ENCODE peak calls at places on chromosomes 5 and 9, in four cellular contexts. One of them, this sample, is unnamed.

GRCh38 chr9:134683714-134684374 is 42.2 kb downstream of the COL5A1 start:
- DNase-seq in gastrocnemius medialis: no peak
- DNase-seq in AG10803: peak
- DNase-seq in breast epithelium: no peak
- DNase-seq in this sample: no peak

GRCh38 chr5:73437126-73438047 is 11.2 kb downstream of the FOXD1 start:
- DNase-seq in AG10803: peak
- DNase-seq in breast epithelium: no peak
- DNase-seq in gastrocnemius medialis: no peak
- DNase-seq in this sample: no peak

GRCh38 chr5:53893626-53894025 is 333.2 kb downstream of the NDUFS4 start:
- DNase-seq in AG10803: no peak
- DNase-seq in gastrocnemius medialis: no peak
- DNase-seq in breast epithelium: no peak
- DNase-seq in this sample: no peak

GRCh38 chr9:128355451-128355850 is 15.1 kb downstream of the SLC27A4 start:
- DNase-seq in gastrocnemius medialis: no peak
- DNase-seq in AG10803: no peak
- DNase-seq in breast epithelium: no peak
- DNase-seq in this sample: no peak

GRCh38 chr5:58462623-58463230 is 2.8 kb upstream of the PLK2 start:
- DNase-seq in breast epithelium: no peak
- DNase-seq in gastrocnemius medialis: no peak
- DNase-seq in AG10803: peak
- DNase-seq in this sample: peak

GRCh38 chr9:78029601-78030552 is 1.7 kb downstream of the GNAQ start:
- DNase-seq in AG10803: peak
- DNase-seq in breast epithelium: no peak
- DNase-seq in gastrocnemius medialis: peak
- DNase-seq in this sample: peak

GRCh38 chr5:176529116-176529823 is 7.9 kb downstream of the RNF44 start:
- DNase-seq in breast epithelium: no peak
- DNase-seq in AG10803: no peak
- DNase-seq in gastrocnemius medialis: no peak
- DNase-seq in this sample: no peak

GRCh38 chr5:54285573-54286124 is 24.7 kb downstream of the ARL15 start:
- DNase-seq in breast epithelium: no peak
- DNase-seq in AG10803: no peak
- DNase-seq in gastrocnemius medialis: no peak
- DNase-seq in this sample: no peak

GRCh38 chr5:93208156-93208895 is 372.7 kb downstream of the NR2F1-AS1 start:
- DNase-seq in gastrocnemius medialis: no peak
- DNase-seq in breast epithelium: no peak
- DNase-seq in AG10803: peak
- DNase-seq in this sample: no peak

GRCh38 chr5:125093776-125094175 is 347.3 kb upstream of the ZNF608 start:
- DNase-seq in gastrocnemius medialis: no peak
- DNase-seq in breast epithelium: no peak
- DNase-seq in AG10803: peak
- DNase-seq in this sample: peak

GRCh38 chr5:42812620-42813019 is 928 bp upstream of the SELENOP start:
- DNase-seq in gastrocnemius medialis: no peak
- DNase-seq in AG10803: no peak
- DNase-seq in breast epithelium: no peak
- DNase-seq in this sample: no peak

GRCh38 chr9:99513441-99514112 is 291.5 kb downstream of the SEC61B start:
- DNase-seq in breast epithelium: no peak
- DNase-seq in AG10803: no peak
- DNase-seq in gastrocnemius medialis: no peak
- DNase-seq in this sample: no peak

GRCh38 chr5:81068063-81068462 is 107.9 kb downstream of the RASGRF2 start:
- DNase-seq in gastrocnemius medialis: no peak
- DNase-seq in breast epithelium: no peak
- DNase-seq in AG10803: no peak
- DNase-seq in this sample: peak

GRCh38 chr9:126337690-126338426 is 11.2 kb downstream of the MVB12B start:
- DNase-seq in breast epithelium: no peak
- DNase-seq in AG10803: no peak
- DNase-seq in gastrocnemius medialis: peak
- DNase-seq in this sample: no peak

GRCh38 chr5:137631453-137631852 is 104.4 kb downstream of the KLHL3 start:
- DNase-seq in breast epithelium: no peak
- DNase-seq in AG10803: no peak
- DNase-seq in gastrocnemius medialis: no peak
- DNase-seq in this sample: no peak

GRCh38 chr9:105187781-105188180 is 56.7 kb upstream of the SLC44A1 start:
- DNase-seq in breast epithelium: no peak
- DNase-seq in gastrocnemius medialis: no peak
- DNase-seq in AG10803: peak
- DNase-seq in this sample: peak

GRCh38 chr9:89996717-89997116 is 391.9 kb downstream of the GADD45G start:
- DNase-seq in AG10803: no peak
- DNase-seq in gastrocnemius medialis: no peak
- DNase-seq in breast epithelium: no peak
- DNase-seq in this sample: no peak

GRCh38 chr9:127862075-127863011 is 7.9 kb upstream of the ENG start:
- DNase-seq in AG10803: no peak
- DNase-seq in gastrocnemius medialis: peak
- DNase-seq in breast epithelium: peak
- DNase-seq in this sample: no peak

GRCh38 chr5:38154615-38155204 is 103.6 kb upstream of the EGFLAM start:
- DNase-seq in breast epithelium: no peak
- DNase-seq in gastrocnemius medialis: no peak
- DNase-seq in AG10803: no peak
- DNase-seq in this sample: no peak

GRCh38 chr9:120982851-120983250 is 56.3 kb upstream of the TRAF1 start:
- DNase-seq in gastrocnemius medialis: no peak
- DNase-seq in breast epithelium: no peak
- DNase-seq in AG10803: peak
- DNase-seq in this sample: peak

GRCh38 chr5:140142802-140143201 is 17.1 kb downstream of the IGIP start:
- DNase-seq in gastrocnemius medialis: no peak
- DNase-seq in breast epithelium: no peak
- DNase-seq in AG10803: no peak
- DNase-seq in this sample: no peak

GRCh38 chr9:125763373-125763772 is 16.2 kb downstream of the PBX3 start:
- DNase-seq in AG10803: no peak
- DNase-seq in breast epithelium: no peak
- DNase-seq in gastrocnemius medialis: no peak
- DNase-seq in this sample: peak

GRCh38 chr5:38060354-38060753 is 198.0 kb upstream of the EGFLAM start:
- DNase-seq in AG10803: peak
- DNase-seq in breast epithelium: no peak
- DNase-seq in gastrocnemius medialis: no peak
- DNase-seq in this sample: no peak

GRCh38 chr5:132363431-132364112 is 5.9 kb upstream of the SLC22A5 start:
- DNase-seq in breast epithelium: no peak
- DNase-seq in AG10803: peak
- DNase-seq in gastrocnemius medialis: peak
- DNase-seq in this sample: peak

GRCh38 chr5:93573627-93573974 is 7.4 kb downstream of the NR2F1-AS1 start:
- DNase-seq in breast epithelium: no peak
- DNase-seq in AG10803: no peak
- DNase-seq in gastrocnemius medialis: no peak
- DNase-seq in this sample: no peak

GRCh38 chr9:98709968-98710965 is 1.5 kb upstream of the GABBR2 start:
- DNase-seq in gastrocnemius medialis: no peak
- DNase-seq in breast epithelium: no peak
- DNase-seq in AG10803: peak
- DNase-seq in this sample: peak

GRCh38 chr5:142425286-142426065 is 100.7 kb upstream of the SPRY4 start:
- DNase-seq in gastrocnemius medialis: no peak
- DNase-seq in AG10803: peak
- DNase-seq in breast epithelium: no peak
- DNase-seq in this sample: no peak

GRCh38 chr5:108003178-108003577 is 332.4 kb upstream of the EFNA5 start:
- DNase-seq in breast epithelium: no peak
- DNase-seq in AG10803: peak
- DNase-seq in gastrocnemius medialis: no peak
- DNase-seq in this sample: peak

GRCh38 chr9:99560561-99560960 is 261.1 kb upstream of the NR4A3 start:
- DNase-seq in breast epithelium: no peak
- DNase-seq in gastrocnemius medialis: no peak
- DNase-seq in AG10803: no peak
- DNase-seq in this sample: no peak

GRCh38 chr5:57650360-57651069 is 167.9 kb upstream of the ACTBL2 start:
- DNase-seq in breast epithelium: no peak
- DNase-seq in AG10803: peak
- DNase-seq in gastrocnemius medialis: peak
- DNase-seq in this sample: peak

GRCh38 chr5:72092074-72092473 is 15.2 kb upstream of the MAP1B start:
- DNase-seq in gastrocnemius medialis: no peak
- DNase-seq in breast epithelium: no peak
- DNase-seq in AG10803: no peak
- DNase-seq in this sample: no peak

DNA sequence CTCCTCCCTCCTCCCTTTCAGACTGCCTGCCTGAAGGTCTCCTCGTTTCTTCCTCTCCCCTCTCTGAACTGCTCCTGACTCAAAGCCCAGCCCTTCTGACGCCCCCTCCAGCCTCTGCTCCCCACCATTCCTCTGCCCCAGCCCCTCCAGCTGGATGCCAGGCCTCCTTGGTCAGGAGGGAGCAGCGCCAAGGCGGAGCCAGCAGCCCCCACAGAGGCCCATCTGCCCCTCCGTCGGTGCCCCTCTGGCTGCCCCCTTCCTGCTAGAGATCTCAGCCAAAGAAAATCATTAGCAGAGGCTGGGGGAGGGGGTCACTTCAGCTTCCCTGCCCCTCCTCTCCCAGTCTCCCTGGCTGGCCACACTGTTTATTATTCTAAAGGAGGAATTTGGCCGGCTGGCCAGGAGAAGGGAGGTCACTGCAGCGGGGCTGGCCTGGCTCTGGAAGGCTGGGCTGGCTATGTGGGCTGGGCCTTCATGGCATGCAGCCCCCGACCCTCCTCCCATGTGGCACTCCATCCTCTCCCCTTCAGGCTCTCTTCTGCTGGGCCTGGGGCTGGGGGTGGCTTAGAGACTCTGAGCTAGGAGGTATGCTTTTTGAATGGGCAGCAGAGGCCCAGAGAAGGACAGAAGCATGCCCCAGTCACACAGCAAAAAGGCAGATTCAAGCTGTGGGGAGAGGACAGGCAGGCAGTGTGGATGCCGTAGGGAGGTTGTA is 16.9 kb downstream of the PDGFRB start:
- DNase-seq in breast epithelium: no peak
- DNase-seq in gastrocnemius medialis: no peak
- DNase-seq in AG10803: peak
- DNase-seq in this sample: peak
- H3K4me3 ChIP-seq in breast epithelium: no peak
- H3K4me3 ChIP-seq in gastrocnemius medialis: peak
- H3K4me3 ChIP-seq in AG10803: peak
- H3K4me3 ChIP-seq in this sample: no peak

DNA sequence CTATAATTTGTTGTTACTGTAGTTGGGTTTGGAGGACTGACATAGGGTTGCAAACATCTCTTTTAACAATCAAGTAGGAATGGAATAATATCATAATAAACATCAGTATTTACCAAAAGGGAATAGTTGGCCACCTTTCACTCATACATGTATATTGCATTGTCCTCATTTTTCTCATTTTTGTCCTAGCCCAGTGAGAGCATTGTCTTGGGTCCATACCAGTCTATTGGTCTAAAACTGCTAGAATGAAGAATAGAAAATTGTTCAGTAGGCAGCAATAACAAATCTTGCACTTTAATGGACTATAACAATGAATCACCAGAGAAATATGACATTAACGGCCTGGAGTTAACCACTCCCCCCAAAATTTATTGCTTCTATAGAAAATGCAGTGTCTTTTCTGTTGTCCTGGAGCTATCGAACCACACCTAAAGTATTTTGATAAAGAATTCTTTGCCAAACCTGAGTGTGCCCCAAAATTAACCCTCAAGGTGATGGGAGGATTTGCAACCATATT is 80.9 kb upstream of the IL33 start:
- DNase-seq in AG10803: peak
- DNase-seq in gastrocnemius medialis: no peak
- DNase-seq in breast epithelium: no peak
- DNase-seq in this sample: no peak
- TF ChIP-seq CTCF in AG10803: no peak
- TF ChIP-seq CTCF in gastrocnemius medialis: no peak
- TF ChIP-seq CTCF in breast epithelium: no peak
- TF ChIP-seq CTCF in this sample: no peak

GRCh38 chr9:34366365-34366764 is 10.3 kb downstream of the MYORG start:
- DNase-seq in breast epithelium: no peak
- DNase-seq in AG10803: no peak
- DNase-seq in gastrocnemius medialis: no peak
- DNase-seq in this sample: no peak
- H3K4me3 ChIP-seq in breast epithelium: no peak
- H3K4me3 ChIP-seq in AG10803: no peak
- H3K4me3 ChIP-seq in gastrocnemius medialis: no peak
- H3K4me3 ChIP-seq in this sample: no peak

DNA sequence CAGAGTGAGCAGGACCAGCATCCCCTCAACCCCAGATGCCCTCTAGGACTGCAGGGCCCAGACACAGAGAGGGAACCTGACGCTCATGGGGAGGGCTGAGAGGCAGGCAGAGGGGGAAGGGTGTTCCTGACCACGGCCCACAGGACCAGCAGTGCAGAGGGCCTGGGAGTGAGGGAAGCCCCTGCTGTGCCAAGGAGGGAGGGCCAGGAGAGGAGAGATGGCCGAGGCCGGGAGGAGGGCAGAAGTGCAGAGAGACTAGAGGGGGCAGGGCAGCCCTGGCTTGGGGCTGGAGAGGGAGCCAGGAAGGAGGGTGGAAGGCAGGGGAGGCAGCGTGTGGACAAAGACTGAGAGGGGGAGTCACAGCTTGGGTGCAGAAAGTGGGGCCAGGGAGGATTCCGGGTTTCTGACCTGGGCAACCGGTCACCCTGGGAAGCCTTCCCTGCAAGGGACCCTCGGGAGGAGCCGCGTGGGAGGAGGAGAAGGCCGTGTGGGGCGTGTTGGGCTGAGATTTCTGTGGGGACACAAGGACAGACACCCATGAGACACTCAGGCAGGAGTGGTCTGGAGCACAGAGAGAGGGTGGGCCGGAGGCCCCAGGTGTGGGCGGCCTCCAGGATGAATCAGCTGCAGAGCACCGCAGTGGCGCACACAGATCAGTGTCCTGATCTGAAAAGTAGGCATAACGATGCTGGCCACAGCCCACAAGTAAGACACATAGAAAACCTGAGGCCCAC is 117.5 kb downstream of the ADAMTS2 start:
- DNase-seq in AG10803: no peak
- DNase-seq in gastrocnemius medialis: no peak
- DNase-seq in breast epithelium: no peak
- DNase-seq in this sample: no peak
- TF ChIP-seq CTCF in AG10803: no peak
- TF ChIP-seq CTCF in gastrocnemius medialis: no peak
- TF ChIP-seq CTCF in breast epithelium: no peak
- TF ChIP-seq CTCF in this sample: no peak

GRCh38 chr5:178577376-178577839 is 12.8 kb downstream of the COL23A1 start:
- DNase-seq in AG10803: no peak
- DNase-seq in breast epithelium: no peak
- DNase-seq in gastrocnemius medialis: no peak
- DNase-seq in this sample: no peak
- H3K4me3 ChIP-seq in AG10803: no peak
- H3K4me3 ChIP-seq in breast epithelium: peak
- H3K4me3 ChIP-seq in gastrocnemius medialis: no peak
- H3K4me3 ChIP-seq in this sample: no peak

This sample was measured in fibroblast of pulmonary artery.